ENCODE peak calls at places on chromosomes 2 and 18, in four cellular contexts. One of them, this sample, is unnamed.

GRCh38 chr18:8662574-8663255 is 42.6 kb upstream of the MTCL1 start:
- DNase-seq in K562: no peak
- DNase-seq in GM12878: no peak
- DNase-seq in HepG2: no peak
- DNase-seq in this sample: peak; percentile 19

GRCh38 chr2:180980185-180980942 is at the start of gene UBE2E3:
- DNase-seq in K562: peak; percentile 89
- DNase-seq in GM12878: no peak
- DNase-seq in HepG2: peak; percentile 67
- DNase-seq in this sample: peak; percentile 88

GRCh38 chr2:72198532-72199241 is 51.0 kb upstream of the CYP26B1 start:
- DNase-seq in K562: no peak
- DNase-seq in GM12878: no peak
- DNase-seq in HepG2: peak; percentile 34
- DNase-seq in this sample: no peak

GRCh38 chr2:180523629-180524340 is 456.6 kb upstream of the UBE2E3 start:
- DNase-seq in K562: no peak
- DNase-seq in GM12878: no peak
- DNase-seq in HepG2: no peak
- DNase-seq in this sample: no peak

GRCh38 chr2:63425606-63426005 is 162.7 kb downstream of the WDPCP start:
- DNase-seq in K562: no peak
- DNase-seq in GM12878: no peak
- DNase-seq in HepG2: no peak
- DNase-seq in this sample: no peak

GRCh38 chr2:187569571-187569970 is 15.3 kb upstream of the TFPI start:
- DNase-seq in K562: no peak
- DNase-seq in GM12878: no peak
- DNase-seq in HepG2: no peak
- DNase-seq in this sample: no peak

GRCh38 chr18:66616523-66616983 is 12.7 kb upstream of the CDH19 start:
- DNase-seq in K562: no peak
- DNase-seq in GM12878: no peak
- DNase-seq in HepG2: peak; percentile 35
- DNase-seq in this sample: peak; percentile 19

GRCh38 chr18:7535436-7536190 is 31.5 kb upstream of the PTPRM start:
- DNase-seq in K562: no peak
- DNase-seq in GM12878: no peak
- DNase-seq in HepG2: no peak
- DNase-seq in this sample: no peak

GRCh38 chr2:168033966-168034365 is 213.4 kb downstream of the STK39 start:
- DNase-seq in K562: no peak
- DNase-seq in GM12878: no peak
- DNase-seq in HepG2: no peak
- DNase-seq in this sample: no peak

GRCh38 chr18:12359515-12359927 is 17.5 kb downstream of the AFG3L2 start:
- DNase-seq in K562: peak; percentile 68
- DNase-seq in GM12878: no peak
- DNase-seq in HepG2: no peak
- DNase-seq in this sample: no peak

GRCh38 chr18:75016025-75016717 is 192.8 kb downstream of the PTGR3 start:
- DNase-seq in K562: no peak
- DNase-seq in GM12878: peak; percentile 28
- DNase-seq in HepG2: no peak
- DNase-seq in this sample: no peak

GRCh38 chr2:128411431-128411830 is 92.8 kb upstream of the HS6ST1 start:
- DNase-seq in K562: no peak
- DNase-seq in GM12878: no peak
- DNase-seq in HepG2: no peak
- DNase-seq in this sample: no peak
- TF ChIP-seq ESRRA in K562: no peak
- TF ChIP-seq ESRRA in GM12878: no peak
- TF ChIP-seq ESRRA in HepG2: no peak
- TF ChIP-seq ESRRA in this sample: no peak

DNA sequence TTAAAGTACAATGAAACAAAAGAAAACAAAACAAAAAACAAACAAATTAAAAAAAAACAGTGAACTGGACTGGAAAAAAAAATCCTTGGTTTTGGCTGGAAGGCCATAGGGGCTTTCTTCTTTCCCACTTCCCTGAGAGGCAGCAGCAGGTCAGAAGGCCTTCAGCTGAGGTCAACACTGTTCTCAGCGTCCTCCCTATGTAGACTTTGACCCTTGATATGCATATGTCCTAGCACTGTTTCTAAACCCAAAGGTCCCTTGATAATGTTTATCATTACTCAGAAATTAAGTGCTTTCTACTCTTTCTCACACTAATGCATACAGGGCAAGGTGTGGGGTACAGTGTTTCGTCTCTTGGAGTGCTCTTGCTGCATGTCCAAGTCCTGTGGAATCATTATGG is 75.6 kb upstream of the WDSUB1 start:
- DNase-seq in K562: no peak
- DNase-seq in GM12878: no peak
- DNase-seq in HepG2: peak; percentile 20
- DNase-seq in this sample: no peak
- TF ChIP-seq CREM in K562: no peak
- TF ChIP-seq CREM in GM12878: no peak
- TF ChIP-seq CREM in HepG2: no peak
- TF ChIP-seq CREM in this sample: no peak

DNA sequence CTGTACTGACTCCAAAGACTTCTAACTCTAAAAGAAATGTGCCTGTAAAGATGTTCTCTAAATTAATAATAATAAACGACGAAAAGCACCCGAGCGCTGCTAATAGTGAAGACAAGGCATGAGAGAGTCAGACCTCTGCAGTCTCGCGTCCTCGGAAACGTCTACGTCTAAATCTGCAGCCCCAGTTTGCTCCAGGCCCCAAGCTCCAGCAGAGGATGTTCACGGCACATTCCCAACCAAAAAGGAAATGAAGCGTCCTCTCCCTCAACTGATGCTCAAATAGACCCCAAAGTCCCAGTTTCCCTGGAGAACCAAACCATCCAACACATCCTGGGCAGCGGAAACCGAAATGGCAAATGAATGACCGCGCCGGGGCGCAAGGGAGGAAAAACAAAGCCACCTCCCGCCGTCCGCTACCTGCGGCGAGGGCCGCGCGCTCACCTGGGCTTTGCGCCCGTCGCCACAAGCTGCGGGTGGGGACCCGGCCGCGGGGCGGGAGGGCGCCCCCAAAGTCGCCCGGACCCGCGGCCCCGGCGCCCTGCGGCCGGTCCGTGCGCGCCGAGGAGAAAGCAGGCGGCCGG is 47.1 kb upstream of the CCDC150 start:
- DNase-seq in K562: no peak
- DNase-seq in GM12878: no peak
- DNase-seq in HepG2: no peak
- DNase-seq in this sample: peak; percentile 64
- TF ChIP-seq TCF7 in K562: no peak
- TF ChIP-seq TCF7 in GM12878: no peak
- TF ChIP-seq TCF7 in HepG2: no peak
- TF ChIP-seq TCF7 in this sample: no peak

GRCh38 chr2:162073776-162074578 is at the start of gene DPP4:
- DNase-seq in K562: no peak
- DNase-seq in GM12878: no peak
- DNase-seq in HepG2: peak; percentile 65
- DNase-seq in this sample: peak; percentile 59
- TF ChIP-seq ESRRA in K562: no peak
- TF ChIP-seq ESRRA in GM12878: no peak
- TF ChIP-seq ESRRA in HepG2: no peak
- TF ChIP-seq ESRRA in this sample: no peak

GRCh38 chr2:242075163-242075562 is 205.6 kb downstream of the RTP5 start:
- DNase-seq in K562: no peak
- DNase-seq in GM12878: no peak
- DNase-seq in HepG2: no peak
- DNase-seq in this sample: no peak

GRCh38 chr2:242075683-242076082 is 206.2 kb downstream of the RTP5 start:
- DNase-seq in K562: no peak
- DNase-seq in GM12878: no peak
- DNase-seq in HepG2: no peak
- DNase-seq in this sample: no peak
- TF ChIP-seq CREM in K562: no peak
- TF ChIP-seq CREM in GM12878: no peak
- TF ChIP-seq CREM in HepG2: no peak
- TF ChIP-seq CREM in this sample: no peak

GRCh38 chr2:173249661-173250641 is 104.7 kb upstream of the CDCA7 start:
- DNase-seq in K562: no peak
- DNase-seq in GM12878: no peak
- DNase-seq in HepG2: no peak
- DNase-seq in this sample: no peak
- TF ChIP-seq TCF7 in K562: no peak
- TF ChIP-seq TCF7 in GM12878: no peak
- TF ChIP-seq TCF7 in HepG2: no peak
- TF ChIP-seq TCF7 in this sample: no peak

GRCh38 chr2:138827426-138828054 is 47.4 kb upstream of the NXPH2 start:
- DNase-seq in K562: peak; percentile 44
- DNase-seq in GM12878: peak; percentile 31
- DNase-seq in HepG2: peak; percentile 74
- DNase-seq in this sample: no peak
- TF ChIP-seq ESRRA in K562: no peak
- TF ChIP-seq ESRRA in GM12878: no peak
- TF ChIP-seq ESRRA in HepG2: no peak
- TF ChIP-seq ESRRA in this sample: no peak